ENCODE peak calls at places on chromosome 2, in five cellular contexts. P is fibroblast of mammary gland, Y is psoas muscle, L is left colon, M is choroid plexus epithelial cell. U is an unnamed sample.

GRCh38 chr2:109348645-109349554 is 219.9 kb downstream of the SH3RF3 start:
- DNase-seq in P (no peak), Y (no peak), L (no peak), M (no peak), U (no peak)

GRCh38 chr2:132272713-132273112 is 111.0 kb upstream of the ANKRD30BL start:
- DNase-seq in P (no peak), Y (no peak), L (no peak), M (no peak), U (no peak)

GRCh38 chr2:70995227-70995729 is 605 bp upstream of the TEX261 start:
- DNase-seq in P (peak), Y (no peak), L (peak), M (peak), U (no peak)

GRCh38 chr2:3284657-3285630 is 92.7 kb downstream of the EIPR1 start:
- DNase-seq in P (no peak), Y (no peak), L (no peak), M (no peak), U (no peak)

GRCh38 chr2:32002406-32002805 is 8.4 kb downstream of the MEMO1 start:
- DNase-seq in P (no peak), Y (no peak), L (no peak), M (no peak), U (no peak)

GRCh38 chr2:37623971-37624897 is 47.2 kb downstream of the CDC42EP3 start:
- DNase-seq in P (peak), Y (no peak), L (no peak), M (peak), U (no peak)

GRCh38 chr2:16890081-16890480 is 224.4 kb upstream of the CYRIA start:
- DNase-seq in P (no peak), Y (no peak), L (no peak), M (peak), U (no peak)

GRCh38 chr2:24489942-24490673 is 946 bp upstream of the NCOA1 start:
- DNase-seq in P (peak), Y (peak), L (peak), M (peak), U (peak)

GRCh38 chr2:237841051-237841450 is 18.4 kb upstream of the RAMP1 start:
- DNase-seq in P (no peak), Y (no peak), L (no peak), M (no peak), U (no peak)

GRCh38 chr2:88074854-88075292 is 7.2 kb downstream of the SMYD1 start:
- DNase-seq in P (peak), Y (no peak), L (no peak), M (peak), U (no peak)

GRCh38 chr2:20025065-20025786 is 12.8 kb upstream of the MATN3 start:
- DNase-seq in P (no peak), Y (no peak), L (no peak), M (no peak), U (no peak)

GRCh38 chr2:69995511-69995910 is 34.1 kb upstream of the ASPRV1 start:
- DNase-seq in P (no peak), Y (no peak), L (peak), M (no peak), U (no peak)

GRCh38 chr2:99088017-99088416 is 53.5 kb upstream of the C2orf15 start:
- DNase-seq in P (no peak), Y (no peak), L (no peak), M (peak), U (no peak)

GRCh38 chr2:16154061-16154460 is 213.7 kb downstream of the MYCN start:
- DNase-seq in P (no peak), Y (no peak), L (no peak), M (no peak), U (no peak)

GRCh38 chr2:31886700-31887099 is 124.1 kb downstream of the MEMO1 start:
- DNase-seq in P (peak), Y (no peak), L (no peak), M (peak), U (no peak)

GRCh38 chr2:2646312-2647051 is 315.4 kb upstream of the MYT1L start:
- DNase-seq in P (no peak), Y (no peak), L (no peak), M (no peak), U (no peak)

GRCh38 chr2:95698166-95698565 is 106.4 kb downstream of the TRIM43 start:
- DNase-seq in P (peak), Y (no peak), L (no peak), M (peak), U (no peak)

GRCh38 chr2:28545590-28546195 is 49.8 kb downstream of the PLB1 start:
- DNase-seq in P (no peak), Y (no peak), L (no peak), M (no peak), U (no peak)

GRCh38 chr2:32864761-32865160 is 82.0 kb upstream of the LTBP1 start:
- DNase-seq in P (peak), Y (no peak), L (no peak), M (peak), U (no peak)

GRCh38 chr2:8202139-8202538 is 479.7 kb upstream of the ID2 start:
- DNase-seq in P (no peak), Y (no peak), L (no peak), M (no peak), U (no peak)

GRCh38 chr2:235850289-235850688 is 317.9 kb downstream of the GBX2 start:
- DNase-seq in P (no peak), Y (no peak), L (no peak), M (no peak), U (no peak)

GRCh38 chr2:68320118-68320641 is 431 bp upstream of the CNRIP1 start:
- DNase-seq in P (no peak), Y (peak), L (no peak), M (peak), U (peak)

GRCh38 chr2:159684796-159685195 is 27.5 kb upstream of the MARCHF7 start:
- DNase-seq in P (peak), Y (no peak), L (no peak), M (peak), U (no peak)

GRCh38 chr2:69216535-69217332 is 170.3 kb downstream of the GFPT1 start:
- DNase-seq in P (peak), Y (no peak), L (no peak), M (peak), U (no peak)

GRCh38 chr2:200310545-200310971 is 4.1 kb downstream of the SPATS2L start:
- DNase-seq in P (peak), Y (no peak), L (no peak), M (peak), U (no peak)

GRCh38 chr2:27977623-27978312 is 87.2 kb downstream of the BABAM2 start:
- DNase-seq in P (peak), Y (peak), L (no peak), M (peak), U (no peak)

GRCh38 chr2:50951416-50951815 is 80.5 kb downstream of the NRXN1 start:
- DNase-seq in P (peak), Y (no peak), L (no peak), M (peak), U (no peak)

GRCh38 chr2:209610631-209611030 is 161.0 kb upstream of the UNC80 start:
- DNase-seq in P (no peak), Y (no peak), L (no peak), M (no peak), U (no peak)

GRCh38 chr2:238376884-238377391 is 49.8 kb upstream of the ASB1 start:
- DNase-seq in P (no peak), Y (no peak), L (no peak), M (peak), U (no peak)

GRCh38 chr2:229661478-229661877 is 52.9 kb downstream of the DNER start:
- DNase-seq in P (no peak), Y (no peak), L (no peak), M (no peak), U (no peak)

GRCh38 chr2:163338270-163338669 is 397.5 kb downstream of the FIGN start:
- DNase-seq in P (no peak), Y (no peak), L (no peak), M (no peak), U (no peak)

GRCh38 chr2:68832161-68832869 is 38.9 kb downstream of the BMP10 start:
- DNase-seq in P (peak), Y (peak), L (peak), M (peak), U (peak)

GRCh38 chr2:212618636-212619035 is 80.0 kb upstream of the ERBB4 start:
- DNase-seq in P (peak), Y (no peak), L (no peak), M (peak), U (no peak)

GRCh38 chr2:28452534-28453081 is 43.3 kb upstream of the PLB1 start:
- DNase-seq in P (peak), Y (peak), L (peak), M (peak), U (peak)

GRCh38 chr2:231198291-231199173 is at the start of gene ARMC9:
- DNase-seq in P (peak), Y (peak), L (peak), M (peak), U (peak)

GRCh38 chr2:233795735-233796171 is 17.6 kb downstream of the MROH2A start:
- DNase-seq in P (no peak), Y (no peak), L (no peak), M (no peak), U (no peak)

U was measured in right cardiac atrium.